ENCODE peak calls at places on chromosome 21, in eight cellular contexts. B is astrocyte of the hippocampus, T is erythroblast, Y is suprapubic skin, M is mucosa of descending colon, Q is LoVo, S is endothelial cell, K is non-pigmented ciliary epithelial cell. V is an unnamed sample.

GRCh38 chr21:31213787-31214186 is 130.3 kb downstream of the TIAM1 start:
- DNase-seq in B (no peak), T (no peak), Y (no peak), M (no peak), Q (no peak), S (no peak), K (no peak), V (no peak)

GRCh38 chr21:30842990-30843389 is 13.4 kb upstream of the KRTAP7-1 start:
- DNase-seq in B (no peak), T (no peak), Y (no peak), M (no peak), Q (no peak), S (no peak), K (no peak), V (no peak)

GRCh38 chr21:45269861-45270260 is 17.8 kb downstream of the POFUT2 start:
- DNase-seq in B (no peak), T (no peak), Y (peak; percentile 54), M (peak; percentile 11), Q (no peak), S (no peak), K (no peak), V (no peak)

GRCh38 chr21:41871302-41872030 is 7.7 kb downstream of the PRDM15 start:
- DNase-seq in B (no peak), T (no peak), Y (no peak), M (no peak), Q (no peak), S (no peak), K (no peak), V (no peak)

GRCh38 chr21:36859744-36860501 is 106.5 kb downstream of the HLCS start:
- DNase-seq in B (no peak), T (peak; percentile 83), Y (peak; percentile 83), M (peak; percentile 90), Q (peak; percentile 77), S (no peak), K (no peak), V (peak; percentile 20)

GRCh38 chr21:28294046-28294445 is 698.6 kb downstream of the LTN1 start:
- DNase-seq in B (peak; percentile 3), T (no peak), Y (no peak), M (no peak), Q (no peak), S (no peak), K (peak; percentile 50), V (no peak)

GRCh38 chr21:41578083-41578482 is 70.1 kb upstream of the TMPRSS2 start:
- DNase-seq in B (no peak), T (no peak), Y (no peak), M (no peak), Q (no peak), S (no peak), K (no peak), V (no peak)

GRCh38 chr21:46066843-46067331 is 31.0 kb upstream of the COL6A2 start:
- DNase-seq in B (peak; percentile 77), T (no peak), Y (peak; percentile 76), M (peak; percentile 30), Q (no peak), S (no peak), K (no peak), V (no peak)

GRCh38 chr21:42674351-42674940 is 21.0 kb downstream of the PDE9A start:
- DNase-seq in B (peak; percentile 50), T (no peak), Y (no peak), M (no peak), Q (no peak), S (peak; percentile 25), K (no peak), V (no peak)

GRCh38 chr21:38367646-38368045 is 110.9 kb downstream of the KCNJ15 start:
- DNase-seq in B (no peak), T (no peak), Y (no peak), M (no peak), Q (no peak), S (no peak), K (no peak), V (no peak)

GRCh38 chr21:38140192-38140905 is 116.4 kb upstream of the KCNJ15 start:
- DNase-seq in B (peak; percentile 47), T (no peak), Y (no peak), M (no peak), Q (no peak), S (no peak), K (no peak), V (peak; percentile 14)

GRCh38 chr21:32994305-32994704 is 31.4 kb upstream of the OLIG2 start:
- DNase-seq in B (peak; percentile 37), T (peak; percentile 57), Y (no peak), M (no peak), Q (peak; percentile 15), S (peak; percentile 11), K (no peak), V (no peak)

GRCh38 chr21:45963225-45963555 is 18.4 kb upstream of the COL6A1 start:
- DNase-seq in B (no peak), T (no peak), Y (no peak), M (no peak), Q (no peak), S (no peak), K (no peak), V (no peak)

GRCh38 chr21:32377506-32377905 is 15.3 kb downstream of the URB1 start:
- DNase-seq in B (no peak), T (no peak), Y (peak; percentile 24), M (no peak), Q (no peak), S (no peak), K (no peak), V (no peak)

GRCh38 chr21:38825901-38826300 is 20.2 kb downstream of the ETS2 start:
- DNase-seq in B (no peak), T (no peak), Y (no peak), M (no peak), Q (no peak), S (no peak), K (no peak), V (no peak)

GRCh38 chr21:42044871-42045495 is 26.1 kb upstream of the UMODL1 start:
- DNase-seq in B (no peak), T (no peak), Y (no peak), M (no peak), Q (no peak), S (no peak), K (no peak), V (no peak)

GRCh38 chr21:36319767-36320420 is at the start of gene MORC3:
- DNase-seq in B (peak; percentile 100), T (peak; percentile 100), Y (peak; percentile 98), M (peak; percentile 99), Q (peak; percentile 99), S (peak; percentile 98), K (peak; percentile 98), V (peak; percentile 97)

GRCh38 chr21:33128538-33128937 is 58.6 kb downstream of the OLIG1 start:
- DNase-seq in B (no peak), T (no peak), Y (no peak), M (no peak), Q (no peak), S (no peak), K (no peak), V (no peak)

GRCh38 chr21:39071623-39072214 is 111.5 kb downstream of the PSMG1 start:
- DNase-seq in B (peak; percentile 89), T (no peak), Y (no peak), M (no peak), Q (no peak), S (no peak), K (no peak), V (no peak)

GRCh38 chr21:34989337-34990151 is 59.6 kb downstream of the RUNX1 start:
- DNase-seq in B (peak; percentile 87), T (no peak), Y (no peak), M (no peak), Q (no peak), S (no peak), K (no peak), V (no peak)

GRCh38 chr21:16176570-16176969 is 446.8 kb downstream of the USP25 start:
- DNase-seq in B (no peak), T (no peak), Y (no peak), M (no peak), Q (no peak), S (no peak), K (no peak), V (no peak)

GRCh38 chr21:32597205-32597604 is 11.9 kb upstream of the TCP10L start:
- DNase-seq in B (peak; percentile 68), T (no peak), Y (no peak), M (no peak), Q (peak; percentile 24), S (no peak), K (peak; percentile 83), V (peak; percentile 66)

GRCh38 chr21:45562401-45562800 is 20.2 kb upstream of the SLC19A1 start:
- DNase-seq in B (no peak), T (no peak), Y (peak; percentile 2), M (no peak), Q (no peak), S (no peak), K (no peak), V (no peak)

GRCh38 chr21:44972821-44973220 is 33.0 kb downstream of the SLX9 start:
- DNase-seq in B (peak; percentile 66), T (no peak), Y (no peak), M (no peak), Q (no peak), S (no peak), K (no peak), V (no peak)

GRCh38 chr21:29704719-29705118 is 235.1 kb downstream of the GRIK1 start:
- DNase-seq in B (no peak), T (no peak), Y (no peak), M (no peak), Q (no peak), S (no peak), K (no peak), V (no peak)

GRCh38 chr21:38499296-38499695 is 1.0 kb upstream of the ERG start:
- DNase-seq in B (no peak), T (no peak), Y (no peak), M (no peak), Q (no peak), S (no peak), K (no peak), V (no peak)

GRCh38 chr21:31318971-31319370 is 25.1 kb downstream of the TIAM1 start:
- DNase-seq in B (no peak), T (no peak), Y (no peak), M (no peak), Q (no peak), S (no peak), K (no peak), V (no peak)

GRCh38 chr21:40732243-40732642 is 114.7 kb downstream of the DSCAM start:
- DNase-seq in B (peak; percentile 3), T (no peak), Y (no peak), M (no peak), Q (no peak), S (no peak), K (no peak), V (no peak)

GRCh38 chr21:34113842-34114241 is 40.5 kb downstream of the MRPS6 start:
- DNase-seq in B (no peak), T (peak; percentile 3), Y (no peak), M (no peak), Q (no peak), S (no peak), K (no peak), V (no peak)

GRCh38 chr21:33687634-33688033 is 45.3 kb downstream of the ITSN1 start:
- DNase-seq in B (no peak), T (no peak), Y (no peak), M (no peak), Q (no peak), S (no peak), K (no peak), V (no peak)

GRCh38 chr21:14071902-14072734 is 138.6 kb downstream of the LIPI start:
- DNase-seq in B (no peak), T (no peak), Y (no peak), M (no peak), Q (no peak), S (no peak), K (no peak), V (no peak)

GRCh38 chr21:34313116-34313515 is 50.7 kb upstream of the KCNE2 start:
- DNase-seq in B (peak; percentile 17), T (no peak), Y (no peak), M (no peak), Q (no peak), S (no peak), K (no peak), V (no peak)

GRCh38 chr21:27802816-27803475 is 836.1 kb upstream of the ADAMTS5 start:
- DNase-seq in B (peak; percentile 30), T (peak; percentile 32), Y (no peak), M (peak; percentile 28), Q (peak; percentile 1), S (peak; percentile 57), K (no peak), V (no peak)

V was measured in T1000.